ENCODE peak calls at places on chromosomes 12 and 14, in seven cellular contexts. E is PC-3, K is substantia nigra, M is caudate nucleus, Y is ascending aorta, Q is astrocyte, F is endodermal cell. U is an unnamed sample.

GRCh38 chr12:44287545-44287944 is 451.7 kb downstream of the TMEM117 start:
- DNase-seq in E (no peak), K (no peak), M (no peak), Y (no peak), Q (peak), F (no peak), U (no peak)

GRCh38 chr14:23118506-23119361 is at the start of gene CEBPE:
- DNase-seq in E (no peak), K (no peak), M (no peak), Y (no peak), Q (no peak), F (no peak), U (no peak)

GRCh38 chr12:67939611-67940010 is 49.6 kb upstream of the IFNG-AS1 start:
- DNase-seq in E (no peak), K (no peak), M (no peak), Y (no peak), Q (no peak), F (no peak), U (no peak)

GRCh38 chr12:28440209-28440608 is 250.0 kb downstream of the CCDC91 start:
- DNase-seq in E (no peak), K (no peak), M (no peak), Y (no peak), Q (no peak), F (no peak), U (no peak)

GRCh38 chr14:104810316-104810715 is 9.4 kb downstream of the ZBTB42 start:
- DNase-seq in E (no peak), K (no peak), M (no peak), Y (no peak), Q (no peak), F (no peak), U (no peak)

GRCh38 chr12:88243886-88244491 is 101.9 kb downstream of the TMTC3 start:
- DNase-seq in E (no peak), K (no peak), M (no peak), Y (no peak), Q (peak), F (no peak), U (no peak)

GRCh38 chr12:69642531-69642930 is 31.8 kb upstream of the LRRC10 start:
- DNase-seq in E (no peak), K (no peak), M (no peak), Y (peak), Q (no peak), F (no peak), U (no peak)

GRCh38 chr12:108235231-108235959 is 103.7 kb downstream of the CMKLR1 start:
- DNase-seq in E (no peak), K (no peak), M (no peak), Y (no peak), Q (no peak), F (peak), U (no peak)

GRCh38 chr14:54637829-54638446 is 71.0 kb downstream of the SAMD4A start:
- DNase-seq in E (peak), K (no peak), M (no peak), Y (no peak), Q (peak), F (no peak), U (no peak)

GRCh38 chr14:96739511-96739910 is 57.7 kb upstream of the VRK1 start:
- DNase-seq in E (no peak), K (no peak), M (peak), Y (no peak), Q (no peak), F (no peak), U (no peak)
- H3K27ac ChIP-seq in E (no peak), K (no peak), M (no peak), Y (no peak), Q (no peak), F (no peak), U (peak)

GRCh38 chr12:104611671-104612070 is 154.9 kb downstream of the CHST11 start:
- DNase-seq in E (no peak), K (no peak), M (no peak), Y (no peak), Q (no peak), F (no peak), U (no peak)

GRCh38 chr12:104618691-104619090 is 161.9 kb downstream of the CHST11 start:
- DNase-seq in E (no peak), K (no peak), M (no peak), Y (no peak), Q (no peak), F (no peak), U (no peak)

GRCh38 chr12:104612381-104612780 is 155.6 kb downstream of the CHST11 start:
- DNase-seq in E (no peak), K (no peak), M (no peak), Y (no peak), Q (no peak), F (no peak), U (no peak)

GRCh38 chr12:104619305-104619704 is 162.6 kb downstream of the CHST11 start:
- DNase-seq in E (no peak), K (no peak), M (no peak), Y (no peak), Q (no peak), F (no peak), U (no peak)

DNA sequence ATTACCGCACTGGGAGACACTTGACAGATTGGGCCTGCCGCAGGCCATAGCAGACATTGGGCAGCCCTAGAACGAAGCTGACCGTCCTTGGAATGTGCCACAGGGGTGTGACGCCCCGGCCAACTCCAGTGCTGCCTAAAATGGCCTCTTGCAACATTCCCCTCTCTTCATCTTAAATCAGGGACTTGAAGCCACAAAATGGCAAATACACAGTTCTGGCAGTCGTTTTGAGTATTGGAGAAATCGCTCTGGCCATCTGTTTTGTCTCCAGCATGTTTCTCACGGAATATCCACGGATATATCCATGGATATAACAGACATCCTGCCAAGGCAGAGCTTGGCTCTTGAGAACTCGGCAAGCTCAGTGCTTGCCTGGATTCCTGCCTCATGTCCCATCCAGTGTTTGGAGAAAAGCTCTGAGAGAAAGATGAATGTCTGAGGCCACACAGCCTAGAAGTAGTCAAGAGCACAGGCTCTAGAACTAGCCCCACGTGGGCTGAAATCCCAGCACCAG is 158.4 kb downstream of the CHST11 start:
- DNase-seq in E (no peak), K (no peak), M (no peak), Y (peak), Q (no peak), F (no peak), U (no peak)
- H3K27ac ChIP-seq in E (no peak), K (no peak), M (no peak), Y (peak), Q (no peak), F (no peak), U (no peak)

GRCh38 chr14:103517626-103518415 is 4.8 kb downstream of the CKB start:
- DNase-seq in E (no peak), K (no peak), M (no peak), Y (no peak), Q (no peak), F (no peak), U (no peak)
- H3K27ac ChIP-seq in E (no peak), K (peak), M (peak), Y (peak), Q (no peak), F (peak), U (no peak)

GRCh38 chr12:120242275-120242799 is 23.2 kb downstream of the PXN start:
- DNase-seq in E (no peak), K (no peak), M (no peak), Y (no peak), Q (no peak), F (no peak), U (no peak)
- H3K27ac ChIP-seq in E (no peak), K (no peak), M (no peak), Y (no peak), Q (no peak), F (no peak), U (no peak)

GRCh38 chr14:95535226-95536021 is 574 bp downstream of the GLRX5 start:
- DNase-seq in E (no peak), K (no peak), M (no peak), Y (no peak), Q (no peak), F (no peak), U (no peak)
- H3K27ac ChIP-seq in E (no peak), K (no peak), M (no peak), Y (no peak), Q (peak), F (no peak), U (no peak)

GRCh38 chr14:31950760-31951637 is 126.1 kb upstream of the ARHGAP5 start:
- DNase-seq in E (peak), K (no peak), M (no peak), Y (no peak), Q (peak), F (peak), U (peak)
- H3K27ac ChIP-seq in E (peak), K (no peak), M (no peak), Y (no peak), Q (no peak), F (peak), U (no peak)

GRCh38 chr12:2341051-2341751 is 288.4 kb downstream of the CACNA1C start:
- DNase-seq in E (no peak), K (no peak), M (no peak), Y (no peak), Q (no peak), F (peak), U (no peak)
- H3K27ac ChIP-seq in E (no peak), K (no peak), M (no peak), Y (peak), Q (peak), F (no peak), U (no peak)

GRCh38 chr14:75244121-75244520 is 34.5 kb upstream of the FOS start:
- DNase-seq in E (no peak), K (no peak), M (no peak), Y (no peak), Q (no peak), F (no peak), U (no peak)
- H3K27ac ChIP-seq in E (no peak), K (no peak), M (no peak), Y (no peak), Q (no peak), F (no peak), U (no peak)

DNA sequence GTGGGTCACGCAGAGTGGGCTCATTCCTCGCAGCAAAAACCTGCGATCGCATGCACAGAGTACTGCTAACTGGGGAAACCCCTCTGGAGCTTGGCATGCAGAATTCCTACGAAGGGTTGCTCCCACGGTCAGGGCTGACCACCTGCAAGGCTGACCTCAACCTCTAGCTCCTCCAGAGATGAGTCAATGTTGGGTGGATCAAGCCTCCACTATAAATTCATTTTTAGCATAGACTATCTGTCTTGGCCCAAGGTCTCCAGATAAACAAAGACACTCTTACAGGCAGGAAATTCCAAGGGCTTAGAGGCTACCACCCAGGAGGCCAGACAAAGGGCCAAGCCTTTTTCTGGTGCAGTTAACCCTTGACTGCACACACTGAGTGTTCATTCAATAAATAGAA is 296.5 kb downstream of the TMEM132D start:
- DNase-seq in E (no peak), K (no peak), M (no peak), Y (no peak), Q (peak), F (peak), U (no peak)
- H3K27ac ChIP-seq in E (no peak), K (no peak), M (no peak), Y (no peak), Q (peak), F (peak), U (no peak)

GRCh38 chr12:50619610-50619958 is 114.8 kb downstream of the DIP2B start:
- DNase-seq in E (no peak), K (no peak), M (no peak), Y (no peak), Q (no peak), F (no peak), U (no peak)

GRCh38 chr12:50620975-50621360 is 116.2 kb downstream of the DIP2B start:
- DNase-seq in E (no peak), K (no peak), M (no peak), Y (no peak), Q (no peak), F (no peak), U (no peak)

GRCh38 chr12:50621435-50622304 is 116.9 kb downstream of the DIP2B start:
- DNase-seq in E (no peak), K (no peak), M (no peak), Y (no peak), Q (peak), F (no peak), U (no peak)

GRCh38 chr12:50618864-50619609 is 114.3 kb downstream of the DIP2B start:
- DNase-seq in E (peak), K (no peak), M (no peak), Y (no peak), Q (peak), F (no peak), U (no peak)

GRCh38 chr12:50620050-50620974 is 115.5 kb downstream of the DIP2B start:
- DNase-seq in E (peak), K (no peak), M (no peak), Y (peak), Q (peak), F (peak), U (no peak)
- H3K27ac ChIP-seq in E (peak), K (peak), M (peak), Y (no peak), Q (peak), F (peak), U (peak)

U was measured in H9.